ENCODE peak calls at places on chromosomes 13 and 19, in seven cellular contexts. One of them, this sample, is unnamed.

GRCh38 chr13:25733061-25733491 is 318.7 kb downstream of the SHISA2 start:
- DNase-seq in foreskin fibroblast: no peak
- DNase-seq in colonic mucosa: no peak
- DNase-seq in dorsolateral prefrontal cortex: no peak
- DNase-seq in mesendoderm: peak
- DNase-seq in suprapubic skin: no peak
- DNase-seq in IMR-90: no peak
- DNase-seq in this sample: peak

GRCh38 chr19:32748497-32748896 is 28.9 kb downstream of the TDRD12 start:
- DNase-seq in foreskin fibroblast: no peak
- DNase-seq in colonic mucosa: no peak
- DNase-seq in dorsolateral prefrontal cortex: no peak
- DNase-seq in mesendoderm: peak
- DNase-seq in suprapubic skin: no peak
- DNase-seq in IMR-90: no peak
- DNase-seq in this sample: no peak

GRCh38 chr13:21673592-21674270 is 2.9 kb downstream of the FGF9 start:
- DNase-seq in foreskin fibroblast: peak
- DNase-seq in colonic mucosa: peak
- DNase-seq in dorsolateral prefrontal cortex: peak
- DNase-seq in mesendoderm: peak
- DNase-seq in suprapubic skin: no peak
- DNase-seq in IMR-90: peak
- DNase-seq in this sample: no peak

GRCh38 chr13:28052945-28053344 is 47.4 kb downstream of the FLT3 start:
- DNase-seq in foreskin fibroblast: no peak
- DNase-seq in colonic mucosa: no peak
- DNase-seq in dorsolateral prefrontal cortex: no peak
- DNase-seq in mesendoderm: no peak
- DNase-seq in suprapubic skin: no peak
- DNase-seq in IMR-90: peak
- DNase-seq in this sample: no peak

GRCh38 chr13:78680064-78680463 is 21.1 kb upstream of the OBI1 start:
- DNase-seq in foreskin fibroblast: no peak
- DNase-seq in colonic mucosa: no peak
- DNase-seq in dorsolateral prefrontal cortex: no peak
- DNase-seq in mesendoderm: no peak
- DNase-seq in suprapubic skin: no peak
- DNase-seq in IMR-90: no peak
- DNase-seq in this sample: no peak

GRCh38 chr13:50693755-50694154 is 149.7 kb downstream of the DLEU7 start:
- DNase-seq in foreskin fibroblast: peak
- DNase-seq in colonic mucosa: no peak
- DNase-seq in dorsolateral prefrontal cortex: no peak
- DNase-seq in mesendoderm: peak
- DNase-seq in suprapubic skin: no peak
- DNase-seq in IMR-90: no peak
- DNase-seq in this sample: no peak

GRCh38 chr13:48155850-48156249 is 60.9 kb upstream of the MED4 start:
- DNase-seq in foreskin fibroblast: peak
- DNase-seq in colonic mucosa: no peak
- DNase-seq in dorsolateral prefrontal cortex: no peak
- DNase-seq in mesendoderm: no peak
- DNase-seq in suprapubic skin: no peak
- DNase-seq in IMR-90: peak
- DNase-seq in this sample: peak

GRCh38 chr13:79735228-79735627 is 254.3 kb downstream of the NDFIP2 start:
- DNase-seq in foreskin fibroblast: peak
- DNase-seq in colonic mucosa: no peak
- DNase-seq in dorsolateral prefrontal cortex: no peak
- DNase-seq in mesendoderm: no peak
- DNase-seq in suprapubic skin: no peak
- DNase-seq in IMR-90: peak
- DNase-seq in this sample: no peak

GRCh38 chr13:50200988-50201387 is 185.7 kb downstream of the KCNRG start:
- DNase-seq in foreskin fibroblast: no peak
- DNase-seq in colonic mucosa: no peak
- DNase-seq in dorsolateral prefrontal cortex: no peak
- DNase-seq in mesendoderm: no peak
- DNase-seq in suprapubic skin: no peak
- DNase-seq in IMR-90: no peak
- DNase-seq in this sample: no peak

GRCh38 chr13:23786607-23787006 is 102.6 kb downstream of the MIPEP start:
- DNase-seq in foreskin fibroblast: no peak
- DNase-seq in colonic mucosa: no peak
- DNase-seq in dorsolateral prefrontal cortex: no peak
- DNase-seq in mesendoderm: no peak
- DNase-seq in suprapubic skin: no peak
- DNase-seq in IMR-90: no peak
- DNase-seq in this sample: no peak

GRCh38 chr13:103525530-103525929 is 459.3 kb upstream of the SLC10A2 start:
- DNase-seq in foreskin fibroblast: no peak
- DNase-seq in colonic mucosa: no peak
- DNase-seq in dorsolateral prefrontal cortex: no peak
- DNase-seq in mesendoderm: no peak
- DNase-seq in suprapubic skin: no peak
- DNase-seq in IMR-90: no peak
- DNase-seq in this sample: no peak

GRCh38 chr13:48595330-48596127 is 58.2 kb upstream of the CYSLTR2 start:
- DNase-seq in foreskin fibroblast: peak
- DNase-seq in colonic mucosa: peak
- DNase-seq in dorsolateral prefrontal cortex: peak
- DNase-seq in mesendoderm: peak
- DNase-seq in suprapubic skin: no peak
- DNase-seq in IMR-90: peak
- DNase-seq in this sample: peak

GRCh38 chr13:36157475-36157874 is 26.3 kb upstream of the DCLK1 start:
- DNase-seq in foreskin fibroblast: no peak
- DNase-seq in colonic mucosa: no peak
- DNase-seq in dorsolateral prefrontal cortex: no peak
- DNase-seq in mesendoderm: no peak
- DNase-seq in suprapubic skin: no peak
- DNase-seq in IMR-90: no peak
- DNase-seq in this sample: peak

GRCh38 chr13:95133498-95133897 is 167.8 kb downstream of the ABCC4 start:
- DNase-seq in foreskin fibroblast: no peak
- DNase-seq in colonic mucosa: no peak
- DNase-seq in dorsolateral prefrontal cortex: no peak
- DNase-seq in mesendoderm: no peak
- DNase-seq in suprapubic skin: no peak
- DNase-seq in IMR-90: no peak
- DNase-seq in this sample: no peak

GRCh38 chr19:44498988-44499387 is 1.3 kb downstream of the ZNF180 start:
- DNase-seq in foreskin fibroblast: no peak
- DNase-seq in colonic mucosa: no peak
- DNase-seq in dorsolateral prefrontal cortex: no peak
- DNase-seq in mesendoderm: no peak
- DNase-seq in suprapubic skin: no peak
- DNase-seq in IMR-90: no peak
- DNase-seq in this sample: no peak

GRCh38 chr19:732325-733069 is 18.4 kb upstream of the MISP start:
- DNase-seq in foreskin fibroblast: no peak
- DNase-seq in colonic mucosa: no peak
- DNase-seq in dorsolateral prefrontal cortex: no peak
- DNase-seq in mesendoderm: no peak
- DNase-seq in suprapubic skin: no peak
- DNase-seq in IMR-90: no peak
- DNase-seq in this sample: no peak

GRCh38 chr19:6801397-6802086 is 29.0 kb downstream of the VAV1 start:
- DNase-seq in foreskin fibroblast: no peak
- DNase-seq in colonic mucosa: peak
- DNase-seq in dorsolateral prefrontal cortex: no peak
- DNase-seq in mesendoderm: peak
- DNase-seq in suprapubic skin: no peak
- DNase-seq in IMR-90: no peak
- DNase-seq in this sample: no peak

DNA sequence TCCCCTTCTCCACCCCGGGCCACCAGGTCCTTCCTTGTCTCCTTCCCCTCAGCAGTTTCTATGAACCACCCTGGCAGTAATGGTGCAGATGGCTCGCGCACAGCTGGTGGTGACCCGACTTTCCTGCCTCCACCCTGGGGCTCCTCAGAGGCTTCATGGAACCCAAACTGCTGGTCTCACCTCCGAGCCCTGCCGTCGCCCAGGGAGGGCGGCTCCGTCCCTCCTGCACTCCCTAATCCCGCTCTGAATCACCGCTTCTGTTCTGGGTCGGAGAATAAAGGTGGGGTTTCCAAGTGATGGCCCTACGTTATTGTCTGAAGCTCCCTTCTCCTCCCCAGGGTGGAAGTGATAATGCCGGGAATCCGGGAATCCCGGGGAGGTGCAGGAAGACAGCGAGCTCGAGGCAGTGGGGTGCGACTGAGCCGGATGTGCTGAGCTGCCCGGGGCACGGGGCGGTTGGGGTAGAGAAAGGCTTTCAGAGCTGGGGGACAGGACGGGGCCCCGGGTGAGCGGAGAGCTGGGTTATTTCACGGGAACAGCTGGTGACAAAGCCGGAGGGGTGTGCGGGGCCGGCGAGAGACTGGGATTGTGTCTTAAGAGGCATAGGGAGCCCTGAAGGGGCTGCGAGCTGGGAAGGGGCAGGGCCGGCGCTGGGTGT is 711 bp downstream of the FUT2 start:
- DNase-seq in foreskin fibroblast: no peak
- DNase-seq in colonic mucosa: peak
- DNase-seq in dorsolateral prefrontal cortex: peak
- DNase-seq in mesendoderm: peak
- DNase-seq in suprapubic skin: no peak
- DNase-seq in IMR-90: no peak
- DNase-seq in this sample: no peak
- H3K4me3 ChIP-seq in foreskin fibroblast: no peak
- H3K4me3 ChIP-seq in colonic mucosa: peak
- H3K4me3 ChIP-seq in dorsolateral prefrontal cortex: peak
- H3K4me3 ChIP-seq in mesendoderm: peak
- H3K4me3 ChIP-seq in suprapubic skin: peak
- H3K4me3 ChIP-seq in IMR-90: no peak
- H3K4me3 ChIP-seq in this sample: peak

DNA sequence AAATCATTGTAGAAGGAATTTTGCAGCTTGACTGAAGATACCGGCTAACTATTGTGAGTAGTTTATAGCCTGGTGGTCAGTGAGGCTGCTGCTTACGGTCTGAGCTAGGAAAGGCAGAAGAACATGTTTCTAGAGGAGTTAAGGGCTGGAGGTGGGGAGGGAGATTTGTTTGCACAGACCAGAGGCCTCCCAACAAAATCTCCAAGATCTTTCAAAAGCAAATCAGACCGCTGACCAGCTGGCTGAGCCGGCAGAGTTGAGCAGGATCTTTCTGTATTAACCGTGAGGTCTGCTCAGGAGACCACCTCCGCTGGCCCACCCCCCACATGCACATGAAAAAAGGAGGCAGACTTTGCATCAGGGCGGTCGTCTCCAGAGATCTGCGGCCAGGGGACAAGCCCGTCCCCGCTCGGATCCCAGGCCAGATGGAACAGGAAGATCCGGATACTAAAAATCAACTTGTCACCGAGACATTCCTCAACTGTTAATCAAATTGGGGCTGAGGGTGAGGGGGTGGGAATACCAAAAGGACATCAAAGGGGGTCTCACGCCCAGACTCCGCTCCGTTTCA is 318.8 kb downstream of the ZNF536 start:
- DNase-seq in foreskin fibroblast: no peak
- DNase-seq in colonic mucosa: no peak
- DNase-seq in dorsolateral prefrontal cortex: no peak
- DNase-seq in mesendoderm: peak
- DNase-seq in suprapubic skin: peak
- DNase-seq in IMR-90: no peak
- DNase-seq in this sample: no peak
- H3K4me3 ChIP-seq in foreskin fibroblast: no peak
- H3K4me3 ChIP-seq in colonic mucosa: no peak
- H3K4me3 ChIP-seq in dorsolateral prefrontal cortex: no peak
- H3K4me3 ChIP-seq in mesendoderm: no peak
- H3K4me3 ChIP-seq in suprapubic skin: no peak
- H3K4me3 ChIP-seq in IMR-90: no peak
- H3K4me3 ChIP-seq in this sample: no peak

GRCh38 chr19:8210660-8211101 is 1.5 kb downstream of the CERS4 start:
- DNase-seq in foreskin fibroblast: no peak
- DNase-seq in colonic mucosa: no peak
- DNase-seq in dorsolateral prefrontal cortex: no peak
- DNase-seq in mesendoderm: no peak
- DNase-seq in suprapubic skin: no peak
- DNase-seq in IMR-90: no peak
- DNase-seq in this sample: no peak
- H3K4me3 ChIP-seq in foreskin fibroblast: no peak
- H3K4me3 ChIP-seq in colonic mucosa: peak
- H3K4me3 ChIP-seq in dorsolateral prefrontal cortex: peak
- H3K4me3 ChIP-seq in mesendoderm: no peak
- H3K4me3 ChIP-seq in suprapubic skin: peak
- H3K4me3 ChIP-seq in IMR-90: no peak
- H3K4me3 ChIP-seq in this sample: no peak

GRCh38 chr19:7888826-7889217 is 512 bp downstream of the LRRC8E start:
- DNase-seq in foreskin fibroblast: no peak
- DNase-seq in colonic mucosa: no peak
- DNase-seq in dorsolateral prefrontal cortex: no peak
- DNase-seq in mesendoderm: no peak
- DNase-seq in suprapubic skin: no peak
- DNase-seq in IMR-90: no peak
- DNase-seq in this sample: no peak
- H3K4me3 ChIP-seq in foreskin fibroblast: peak
- H3K4me3 ChIP-seq in colonic mucosa: peak
- H3K4me3 ChIP-seq in dorsolateral prefrontal cortex: no peak
- H3K4me3 ChIP-seq in mesendoderm: peak
- H3K4me3 ChIP-seq in suprapubic skin: peak
- H3K4me3 ChIP-seq in IMR-90: peak
- H3K4me3 ChIP-seq in this sample: peak

GRCh38 chr13:101323601-101324000 is 92.7 kb downstream of the NALCN start:
- DNase-seq in foreskin fibroblast: no peak
- DNase-seq in colonic mucosa: no peak
- DNase-seq in dorsolateral prefrontal cortex: no peak
- DNase-seq in mesendoderm: no peak
- DNase-seq in suprapubic skin: no peak
- DNase-seq in IMR-90: no peak
- DNase-seq in this sample: no peak
- H3K4me3 ChIP-seq in foreskin fibroblast: no peak
- H3K4me3 ChIP-seq in colonic mucosa: no peak
- H3K4me3 ChIP-seq in dorsolateral prefrontal cortex: no peak
- H3K4me3 ChIP-seq in mesendoderm: no peak
- H3K4me3 ChIP-seq in suprapubic skin: no peak
- H3K4me3 ChIP-seq in IMR-90: no peak
- H3K4me3 ChIP-seq in this sample: no peak

GRCh38 chr13:20129076-20129475 is 31.8 kb downstream of the GJA3 start:
- DNase-seq in foreskin fibroblast: no peak
- DNase-seq in colonic mucosa: no peak
- DNase-seq in dorsolateral prefrontal cortex: no peak
- DNase-seq in mesendoderm: no peak
- DNase-seq in suprapubic skin: peak
- DNase-seq in IMR-90: no peak
- DNase-seq in this sample: no peak
- H3K4me3 ChIP-seq in foreskin fibroblast: no peak
- H3K4me3 ChIP-seq in colonic mucosa: peak
- H3K4me3 ChIP-seq in dorsolateral prefrontal cortex: no peak
- H3K4me3 ChIP-seq in mesendoderm: no peak
- H3K4me3 ChIP-seq in suprapubic skin: peak
- H3K4me3 ChIP-seq in IMR-90: no peak
- H3K4me3 ChIP-seq in this sample: no peak

GRCh38 chr13:60721063-60721462 is 324.0 kb downstream of the TDRD3 start:
- DNase-seq in foreskin fibroblast: no peak
- DNase-seq in colonic mucosa: no peak
- DNase-seq in dorsolateral prefrontal cortex: no peak
- DNase-seq in mesendoderm: no peak
- DNase-seq in suprapubic skin: no peak
- DNase-seq in IMR-90: no peak
- DNase-seq in this sample: no peak

GRCh38 chr13:60716296-60716695 is 319.3 kb downstream of the TDRD3 start:
- DNase-seq in foreskin fibroblast: no peak
- DNase-seq in colonic mucosa: no peak
- DNase-seq in dorsolateral prefrontal cortex: no peak
- DNase-seq in mesendoderm: no peak
- DNase-seq in suprapubic skin: no peak
- DNase-seq in IMR-90: no peak
- DNase-seq in this sample: no peak

GRCh38 chr13:60720590-60720989 is 323.6 kb downstream of the TDRD3 start:
- DNase-seq in foreskin fibroblast: no peak
- DNase-seq in colonic mucosa: no peak
- DNase-seq in dorsolateral prefrontal cortex: no peak
- DNase-seq in mesendoderm: no peak
- DNase-seq in suprapubic skin: no peak
- DNase-seq in IMR-90: no peak
- DNase-seq in this sample: no peak
- H3K4me3 ChIP-seq in foreskin fibroblast: no peak
- H3K4me3 ChIP-seq in colonic mucosa: no peak
- H3K4me3 ChIP-seq in dorsolateral prefrontal cortex: no peak
- H3K4me3 ChIP-seq in mesendoderm: no peak
- H3K4me3 ChIP-seq in suprapubic skin: no peak
- H3K4me3 ChIP-seq in IMR-90: no peak
- H3K4me3 ChIP-seq in this sample: no peak

This sample was measured in skeletal muscle cell.